ENCODE peak calls at places on chromosomes 7 and 10, in ten cellular contexts. E, U, J, L, T, I, D, Y, W and V are unnamed samples.

GRCh38 chr7:112357136-112357535 is 93.1 kb upstream of the IFRD1 start:
- DNase-seq in E (no peak), U (peak), J (no peak), L (no peak), T (no peak), I (no peak), D (no peak), Y (no peak), W (no peak), V (no peak)

GRCh38 chr7:26192485-26193087 is 8.0 kb downstream of the HNRNPA2B1 start:
- DNase-seq in E (no peak), U (no peak), J (no peak), L (no peak), T (no peak), I (no peak), D (no peak), Y (no peak), W (no peak), V (no peak)

GRCh38 chr10:127293640-127294039 is 97.2 kb upstream of the INSYN2A start:
- DNase-seq in E (no peak), U (no peak), J (peak), L (no peak), T (no peak), I (no peak), D (no peak), Y (no peak), W (peak), V (peak)

GRCh38 chr10:80429521-80429966 is 21.2 kb downstream of the PRXL2A start:
- DNase-seq in E (no peak), U (no peak), J (no peak), L (peak), T (no peak), I (no peak), D (peak), Y (no peak), W (no peak), V (no peak)

GRCh38 chr10:35643976-35644799 is 2.1 kb upstream of the FZD8 start:
- DNase-seq in E (no peak), U (peak), J (no peak), L (no peak), T (no peak), I (no peak), D (peak), Y (peak), W (no peak), V (no peak)

GRCh38 chr10:124671486-124672075 is 72.6 kb downstream of the FAM53B start:
- DNase-seq in E (peak), U (peak), J (no peak), L (no peak), T (no peak), I (peak), D (no peak), Y (no peak), W (no peak), V (no peak)

GRCh38 chr10:97010695-97011206 is 175.0 kb downstream of the SLIT1 start:
- DNase-seq in E (no peak), U (no peak), J (no peak), L (no peak), T (no peak), I (no peak), D (no peak), Y (no peak), W (no peak), V (no peak)

GRCh38 chr7:44375236-44375699 is 49.9 kb upstream of the CAMK2B start:
- DNase-seq in E (peak), U (peak), J (no peak), L (no peak), T (peak), I (no peak), D (no peak), Y (no peak), W (no peak), V (no peak)

GRCh38 chr10:75492151-75492550 is 60.7 kb downstream of the LRMDA start:
- DNase-seq in E (no peak), U (peak), J (no peak), L (no peak), T (no peak), I (no peak), D (no peak), Y (no peak), W (no peak), V (no peak)